ENCODE peak calls at places on chromosomes 5 and 9, in seven cellular contexts. A is NCI-H774, J is NCI-H2081, V is GM10248, B is AG08395, Y is NCI-H2107, N is GM03348. S is an unnamed sample.

GRCh38 chr9:21770877-21771560 is 31.4 kb upstream of the MTAP start:
- DNase-seq in A (no peak), J (no peak), V (no peak), B (peak), Y (no peak), N (peak), S (no peak)

GRCh38 chr5:67353500-67353931 is 156.9 kb upstream of the CD180 start:
- DNase-seq in A (peak), J (peak), V (no peak), B (no peak), Y (peak), N (no peak), S (no peak)

GRCh38 chr9:108290839-108291585 is 564.8 kb downstream of the ACTL7B start:
- DNase-seq in A (no peak), J (no peak), V (no peak), B (peak), Y (no peak), N (peak), S (no peak)

GRCh38 chr5:149304195-149305072 is 32.8 kb downstream of the AFAP1L1 start:
- DNase-seq in A (no peak), J (no peak), V (no peak), B (no peak), Y (no peak), N (no peak), S (no peak)

GRCh38 chr5:1810581-1811101 is 9.4 kb downstream of the NDUFS6 start:
- DNase-seq in A (no peak), J (no peak), V (no peak), B (no peak), Y (no peak), N (no peak), S (no peak)

GRCh38 chr5:94885931-94886330 is 267.5 kb downstream of the SLF1 start:
- DNase-seq in A (no peak), J (no peak), V (no peak), B (no peak), Y (no peak), N (no peak), S (no peak)

GRCh38 chr9:114156658-114157421 is 1.5 kb downstream of the COL27A1 start:
- DNase-seq in A (no peak), J (no peak), V (no peak), B (peak), Y (no peak), N (peak), S (no peak)

GRCh38 chr5:74382864-74383618 is 257.5 kb downstream of the ENC1 start:
- DNase-seq in A (no peak), J (no peak), V (no peak), B (peak), Y (no peak), N (peak), S (no peak)

GRCh38 chr5:122415030-122415429 is 103.0 kb downstream of the SNCAIP start:
- DNase-seq in A (no peak), J (no peak), V (no peak), B (no peak), Y (no peak), N (no peak), S (no peak)

GRCh38 chr9:106953166-106953565 is 90.2 kb downstream of the ZNF462 start:
- DNase-seq in A (no peak), J (no peak), V (no peak), B (peak), Y (no peak), N (peak), S (no peak)

GRCh38 chr5:53712327-53712726 is 151.9 kb downstream of the NDUFS4 start:
- DNase-seq in A (no peak), J (no peak), V (no peak), B (peak), Y (no peak), N (peak), S (no peak)

GRCh38 chr9:117682955-117683710 is 21.1 kb upstream of the TLR4 start:
- DNase-seq in A (no peak), J (peak), V (no peak), B (peak), Y (no peak), N (no peak), S (peak)

S was measured in GM12878.